ENCODE peak calls at places on chromosome 13, in ten cellular contexts. One of them, this sample, is unnamed.
A peak's percentile ranks its signal among the peaks of the same experiment; 100 is the strongest.

GRCh38 chr13:98889419-98890079 is 88.3 kb downstream of the DOCK9 start:
- DNase-seq in IMR-90: no peak
- DNase-seq in colonic mucosa: no peak
- DNase-seq in coronary artery: no peak
- DNase-seq in stomach: no peak
- DNase-seq in BJ: no peak
- DNase-seq in fibroblast of the aortic adventitia: no peak
- DNase-seq in mammary epithelial cell: peak; percentile 31
- DNase-seq in brain microvascular endothelial cell: no peak
- DNase-seq in AG10803: no peak
- DNase-seq in this sample: no peak

GRCh38 chr13:101308247-101309013 is 107.9 kb downstream of the NALCN start:
- DNase-seq in IMR-90: no peak
- DNase-seq in colonic mucosa: no peak
- DNase-seq in coronary artery: no peak
- DNase-seq in stomach: no peak
- DNase-seq in BJ: no peak
- DNase-seq in fibroblast of the aortic adventitia: no peak
- DNase-seq in mammary epithelial cell: peak; percentile 42
- DNase-seq in brain microvascular endothelial cell: peak; percentile 10
- DNase-seq in AG10803: peak; percentile 30
- DNase-seq in this sample: peak; percentile 28

GRCh38 chr13:113367020-113367560 is 3.2 kb upstream of the GRTP1 start:
- DNase-seq in IMR-90: no peak
- DNase-seq in colonic mucosa: no peak
- DNase-seq in coronary artery: no peak
- DNase-seq in stomach: peak; percentile 22
- DNase-seq in BJ: no peak
- DNase-seq in fibroblast of the aortic adventitia: no peak
- DNase-seq in mammary epithelial cell: no peak
- DNase-seq in brain microvascular endothelial cell: no peak
- DNase-seq in AG10803: no peak
- DNase-seq in this sample: no peak

GRCh38 chr13:112574476-112575294 is 13.3 kb downstream of the TUBGCP3 start:
- DNase-seq in IMR-90: peak; percentile 26
- DNase-seq in colonic mucosa: no peak
- DNase-seq in coronary artery: no peak
- DNase-seq in stomach: no peak
- DNase-seq in BJ: no peak
- DNase-seq in fibroblast of the aortic adventitia: peak; percentile 15
- DNase-seq in mammary epithelial cell: no peak
- DNase-seq in brain microvascular endothelial cell: no peak
- DNase-seq in AG10803: peak; percentile 14
- DNase-seq in this sample: no peak

GRCh38 chr13:51628059-51628852 is 44.0 kb downstream of the WDFY2 start:
- DNase-seq in IMR-90: no peak
- DNase-seq in colonic mucosa: no peak
- DNase-seq in coronary artery: no peak
- DNase-seq in stomach: no peak
- DNase-seq in BJ: no peak
- DNase-seq in fibroblast of the aortic adventitia: no peak
- DNase-seq in mammary epithelial cell: no peak
- DNase-seq in brain microvascular endothelial cell: no peak
- DNase-seq in AG10803: peak; percentile 43
- DNase-seq in this sample: no peak

GRCh38 chr13:110479648-110480047 is 81.9 kb downstream of the RAB20 start:
- DNase-seq in IMR-90: no peak
- DNase-seq in colonic mucosa: no peak
- DNase-seq in coronary artery: peak; percentile 91
- DNase-seq in stomach: no peak
- DNase-seq in BJ: no peak
- DNase-seq in fibroblast of the aortic adventitia: no peak
- DNase-seq in mammary epithelial cell: no peak
- DNase-seq in brain microvascular endothelial cell: no peak
- DNase-seq in AG10803: no peak
- DNase-seq in this sample: no peak

GRCh38 chr13:80132741-80133601 is 208.0 kb downstream of the SPRY2 start:
- DNase-seq in IMR-90: peak; percentile 62
- DNase-seq in colonic mucosa: peak; percentile 87
- DNase-seq in coronary artery: peak; percentile 86
- DNase-seq in stomach: peak; percentile 54
- DNase-seq in BJ: no peak
- DNase-seq in fibroblast of the aortic adventitia: peak; percentile 74
- DNase-seq in mammary epithelial cell: peak; percentile 15
- DNase-seq in brain microvascular endothelial cell: peak; percentile 76
- DNase-seq in AG10803: peak; percentile 38
- DNase-seq in this sample: peak; percentile 59

GRCh38 chr13:25171517-25172302 is at the start of gene AMER2:
- DNase-seq in IMR-90: no peak
- DNase-seq in colonic mucosa: no peak
- DNase-seq in coronary artery: no peak
- DNase-seq in stomach: no peak
- DNase-seq in BJ: no peak
- DNase-seq in fibroblast of the aortic adventitia: peak; percentile 4
- DNase-seq in mammary epithelial cell: no peak
- DNase-seq in brain microvascular endothelial cell: no peak
- DNase-seq in AG10803: peak; percentile 4
- DNase-seq in this sample: peak; percentile 2

GRCh38 chr13:86581711-86582110 is 782.5 kb upstream of the SLITRK6 start:
- DNase-seq in IMR-90: peak; percentile 69
- DNase-seq in colonic mucosa: no peak
- DNase-seq in coronary artery: no peak
- DNase-seq in stomach: no peak
- DNase-seq in BJ: no peak
- DNase-seq in fibroblast of the aortic adventitia: peak; percentile 5
- DNase-seq in mammary epithelial cell: peak; percentile 25
- DNase-seq in brain microvascular endothelial cell: no peak
- DNase-seq in AG10803: no peak
- DNase-seq in this sample: no peak

GRCh38 chr13:49681837-49682236 is 9.4 kb downstream of the EBPL start:
- DNase-seq in IMR-90: peak; percentile 55
- DNase-seq in colonic mucosa: no peak
- DNase-seq in coronary artery: no peak
- DNase-seq in stomach: no peak
- DNase-seq in BJ: no peak
- DNase-seq in fibroblast of the aortic adventitia: no peak
- DNase-seq in mammary epithelial cell: peak; percentile 63
- DNase-seq in brain microvascular endothelial cell: peak; percentile 9
- DNase-seq in AG10803: peak; percentile 53
- DNase-seq in this sample: peak; percentile 12

DNA sequence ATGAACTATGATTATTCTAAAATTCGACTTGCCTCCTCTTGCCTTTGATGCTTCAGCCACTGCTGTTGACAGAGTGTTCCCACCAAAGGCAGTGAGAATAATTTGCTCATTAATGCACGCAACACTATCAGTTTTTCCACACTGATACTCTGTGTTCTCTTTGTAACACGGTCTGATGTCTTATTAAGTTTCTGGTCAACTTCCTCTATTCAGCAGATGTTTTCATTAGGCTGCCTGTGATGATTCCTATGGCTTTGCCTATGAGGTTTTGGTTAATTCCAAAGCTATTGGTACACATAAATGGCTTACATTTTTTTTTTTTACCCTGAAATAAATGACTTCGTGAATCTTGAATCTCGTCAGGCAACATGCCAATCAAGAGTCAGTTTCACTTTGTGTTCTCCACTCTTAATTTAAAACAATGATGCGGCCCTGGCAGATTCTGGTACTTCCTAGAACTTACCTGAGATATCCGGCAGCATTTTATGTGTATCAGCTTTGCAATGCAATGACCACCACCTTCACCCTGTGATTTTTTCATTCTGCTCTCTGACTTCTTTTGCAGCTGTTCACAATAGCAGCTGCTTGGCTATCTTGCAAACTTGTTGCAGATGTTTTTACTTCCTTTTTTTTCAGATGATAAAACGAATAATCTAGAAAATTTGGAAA is 27.5 kb upstream of the KL start:
- DNase-seq in IMR-90: no peak
- DNase-seq in colonic mucosa: no peak
- DNase-seq in coronary artery: no peak
- DNase-seq in stomach: no peak
- DNase-seq in BJ: no peak
- DNase-seq in fibroblast of the aortic adventitia: peak; percentile 4
- DNase-seq in mammary epithelial cell: no peak
- DNase-seq in brain microvascular endothelial cell: no peak
- DNase-seq in AG10803: peak; percentile 14
- DNase-seq in this sample: no peak
- H3K4me3 ChIP-seq in IMR-90: no peak overlapping the region
- H3K4me3 ChIP-seq in colonic mucosa: no peak overlapping the region
- H3K4me3 ChIP-seq in coronary artery: peak overlapping the region; percentile 18
- H3K4me3 ChIP-seq in stomach: no peak overlapping the region
- H3K4me3 ChIP-seq in BJ: no peak overlapping the region
- H3K4me3 ChIP-seq in fibroblast of the aortic adventitia: no peak overlapping the region
- H3K4me3 ChIP-seq in mammary epithelial cell: no peak overlapping the region
- H3K4me3 ChIP-seq in brain microvascular endothelial cell: no peak overlapping the region
- H3K4me3 ChIP-seq in AG10803: no peak overlapping the region
- H3K4me3 ChIP-seq in this sample: no peak overlapping the region

GRCh38 chr13:47008318-47008717 is 111.5 kb upstream of the HTR2A start:
- DNase-seq in IMR-90: no peak
- DNase-seq in colonic mucosa: no peak
- DNase-seq in coronary artery: no peak
- DNase-seq in stomach: no peak
- DNase-seq in BJ: no peak
- DNase-seq in fibroblast of the aortic adventitia: no peak
- DNase-seq in mammary epithelial cell: no peak
- DNase-seq in brain microvascular endothelial cell: no peak
- DNase-seq in AG10803: no peak
- DNase-seq in this sample: no peak

GRCh38 chr13:47004552-47004951 is 107.7 kb upstream of the HTR2A start:
- DNase-seq in IMR-90: no peak
- DNase-seq in colonic mucosa: no peak
- DNase-seq in coronary artery: no peak
- DNase-seq in stomach: no peak
- DNase-seq in BJ: no peak
- DNase-seq in fibroblast of the aortic adventitia: no peak
- DNase-seq in mammary epithelial cell: no peak
- DNase-seq in brain microvascular endothelial cell: no peak
- DNase-seq in AG10803: no peak
- DNase-seq in this sample: no peak

GRCh38 chr13:47000166-47000565 is 103.3 kb upstream of the HTR2A start:
- DNase-seq in IMR-90: peak; percentile 11
- DNase-seq in colonic mucosa: no peak
- DNase-seq in coronary artery: no peak
- DNase-seq in stomach: no peak
- DNase-seq in BJ: no peak
- DNase-seq in fibroblast of the aortic adventitia: no peak
- DNase-seq in mammary epithelial cell: peak; percentile 21
- DNase-seq in brain microvascular endothelial cell: no peak
- DNase-seq in AG10803: peak; percentile 24
- DNase-seq in this sample: no peak

GRCh38 chr13:47005761-47006414 is 109.0 kb upstream of the HTR2A start:
- DNase-seq in IMR-90: peak; percentile 22
- DNase-seq in colonic mucosa: no peak
- DNase-seq in coronary artery: no peak
- DNase-seq in stomach: no peak
- DNase-seq in BJ: no peak
- DNase-seq in fibroblast of the aortic adventitia: no peak
- DNase-seq in mammary epithelial cell: no peak
- DNase-seq in brain microvascular endothelial cell: no peak
- DNase-seq in AG10803: peak; percentile 17
- DNase-seq in this sample: no peak

GRCh38 chr13:47004022-47004421 is 107.2 kb upstream of the HTR2A start:
- DNase-seq in IMR-90: peak; percentile 10
- DNase-seq in colonic mucosa: no peak
- DNase-seq in coronary artery: no peak
- DNase-seq in stomach: no peak
- DNase-seq in BJ: no peak
- DNase-seq in fibroblast of the aortic adventitia: peak; percentile 49
- DNase-seq in mammary epithelial cell: no peak
- DNase-seq in brain microvascular endothelial cell: no peak
- DNase-seq in AG10803: no peak
- DNase-seq in this sample: peak; percentile 32
- TF ChIP-seq CTCF in IMR-90: no peak
- TF ChIP-seq CTCF in colonic mucosa: no peak
- TF ChIP-seq CTCF in coronary artery: no peak
- TF ChIP-seq CTCF in stomach: no peak
- TF ChIP-seq CTCF in BJ: peak; percentile 5
- TF ChIP-seq CTCF in fibroblast of the aortic adventitia: peak; percentile 11
- TF ChIP-seq CTCF in mammary epithelial cell: peak; percentile 8
- TF ChIP-seq CTCF in brain microvascular endothelial cell: peak; percentile 42
- TF ChIP-seq CTCF in AG10803: no peak
- TF ChIP-seq CTCF in this sample: no peak

DNA sequence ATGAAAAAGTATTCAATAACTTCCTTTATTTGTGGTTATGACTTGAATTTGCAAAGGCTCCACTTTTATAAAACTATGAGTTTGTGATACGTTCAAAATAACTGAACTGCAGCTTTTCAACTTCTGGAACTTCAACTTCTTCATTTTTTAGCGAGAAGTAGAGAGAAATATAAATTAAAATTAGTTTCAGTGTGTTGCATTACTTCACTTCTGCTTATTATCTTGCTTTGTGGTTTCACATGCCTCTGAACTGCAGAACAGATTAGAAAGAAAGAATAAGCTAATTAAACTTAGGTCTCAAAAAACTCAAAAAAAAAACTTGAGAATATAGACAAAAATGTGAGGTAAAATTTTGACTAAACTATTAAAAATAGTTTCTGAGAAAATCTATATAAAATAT is 1073.4 kb downstream of the PCDH17 start:
- DNase-seq in IMR-90: no peak
- DNase-seq in colonic mucosa: no peak
- DNase-seq in coronary artery: no peak
- DNase-seq in stomach: no peak
- DNase-seq in BJ: no peak
- DNase-seq in fibroblast of the aortic adventitia: no peak
- DNase-seq in mammary epithelial cell: no peak
- DNase-seq in brain microvascular endothelial cell: no peak
- DNase-seq in AG10803: no peak
- DNase-seq in this sample: no peak
- H3K4me3 ChIP-seq in IMR-90: no peak overlapping the region
- H3K4me3 ChIP-seq in colonic mucosa: no peak overlapping the region
- H3K4me3 ChIP-seq in coronary artery: no peak overlapping the region
- H3K4me3 ChIP-seq in stomach: no peak overlapping the region
- H3K4me3 ChIP-seq in BJ: no peak overlapping the region
- H3K4me3 ChIP-seq in fibroblast of the aortic adventitia: no peak overlapping the region
- H3K4me3 ChIP-seq in mammary epithelial cell: no peak overlapping the region
- H3K4me3 ChIP-seq in brain microvascular endothelial cell: no peak overlapping the region
- H3K4me3 ChIP-seq in AG10803: no peak overlapping the region
- H3K4me3 ChIP-seq in this sample: no peak overlapping the region

GRCh38 chr13:94620286-94620896 is 18.7 kb downstream of the GPR180 start:
- DNase-seq in IMR-90: peak; percentile 41
- DNase-seq in colonic mucosa: no peak
- DNase-seq in coronary artery: no peak
- DNase-seq in stomach: no peak
- DNase-seq in BJ: no peak
- DNase-seq in fibroblast of the aortic adventitia: peak; percentile 36
- DNase-seq in mammary epithelial cell: peak; percentile 28
- DNase-seq in brain microvascular endothelial cell: peak; percentile 19
- DNase-seq in AG10803: peak; percentile 24
- DNase-seq in this sample: peak; percentile 54

GRCh38 chr13:94613051-94613450 is 11.4 kb downstream of the GPR180 start:
- DNase-seq in IMR-90: no peak
- DNase-seq in colonic mucosa: no peak
- DNase-seq in coronary artery: no peak
- DNase-seq in stomach: no peak
- DNase-seq in BJ: no peak
- DNase-seq in fibroblast of the aortic adventitia: no peak
- DNase-seq in mammary epithelial cell: no peak
- DNase-seq in brain microvascular endothelial cell: no peak
- DNase-seq in AG10803: no peak
- DNase-seq in this sample: no peak

GRCh38 chr13:94612050-94612449 is 10.4 kb downstream of the GPR180 start:
- DNase-seq in IMR-90: no peak
- DNase-seq in colonic mucosa: no peak
- DNase-seq in coronary artery: no peak
- DNase-seq in stomach: no peak
- DNase-seq in BJ: no peak
- DNase-seq in fibroblast of the aortic adventitia: no peak
- DNase-seq in mammary epithelial cell: no peak
- DNase-seq in brain microvascular endothelial cell: no peak
- DNase-seq in AG10803: no peak
- DNase-seq in this sample: no peak

GRCh38 chr13:94617389-94618000 is 15.8 kb downstream of the GPR180 start:
- DNase-seq in IMR-90: no peak
- DNase-seq in colonic mucosa: no peak
- DNase-seq in coronary artery: no peak
- DNase-seq in stomach: no peak
- DNase-seq in BJ: no peak
- DNase-seq in fibroblast of the aortic adventitia: peak; percentile 47
- DNase-seq in mammary epithelial cell: no peak
- DNase-seq in brain microvascular endothelial cell: no peak
- DNase-seq in AG10803: peak; percentile 13
- DNase-seq in this sample: peak; percentile 44
- TF ChIP-seq CTCF in IMR-90: peak; percentile 58
- TF ChIP-seq CTCF in colonic mucosa: peak; percentile 54
- TF ChIP-seq CTCF in coronary artery: peak; percentile 25
- TF ChIP-seq CTCF in stomach: peak; percentile 48
- TF ChIP-seq CTCF in BJ: peak; percentile 52
- TF ChIP-seq CTCF in fibroblast of the aortic adventitia: peak; percentile 57
- TF ChIP-seq CTCF in mammary epithelial cell: peak; percentile 29
- TF ChIP-seq CTCF in brain microvascular endothelial cell: peak; percentile 54
- TF ChIP-seq CTCF in AG10803: peak; percentile 62
- TF ChIP-seq CTCF in this sample: peak; percentile 38

This sample was measured in cardiac fibroblast.